ENCODE peak calls at places on chromosomes 12 and 14, in eight cellular contexts. Q, E, J, C, L, A, G and K are unnamed samples.

GRCh38 chr12:79858518-79858917 is 76.4 kb downstream of the PPP1R12A start:
- DNase-seq in Q (no peak), E (no peak), J (no peak), C (no peak), L (no peak), A (no peak), G (no peak), K (no peak)

GRCh38 chr12:95544756-95545155 is 6.5 kb downstream of the USP44 start:
- DNase-seq in Q (no peak), E (no peak), J (no peak), C (no peak), L (no peak), A (no peak), G (no peak), K (no peak)

GRCh38 chr12:58369576-58369975 is 428.2 kb downstream of the ATP23 start:
- DNase-seq in Q (no peak), E (no peak), J (no peak), C (no peak), L (no peak), A (no peak), G (no peak), K (no peak)

GRCh38 chr14:88955470-88955869 is 131.0 kb downstream of the TTC8 start:
- DNase-seq in Q (no peak), E (no peak), J (no peak), C (no peak), L (no peak), A (no peak), G (no peak), K (no peak)

GRCh38 chr14:58717211-58717610 is 79.4 kb downstream of the DACT1 start:
- DNase-seq in Q (no peak), E (no peak), J (no peak), C (no peak), L (no peak), A (no peak), G (no peak), K (no peak)

GRCh38 chr12:31849090-31849687 is 110.0 kb upstream of the RESF1 start:
- DNase-seq in Q (no peak), E (no peak), J (no peak), C (no peak), L (no peak), A (peak; percentile 54), G (no peak), K (no peak)

GRCh38 chr12:62758216-62758615 is 176.7 kb downstream of the PPM1H start:
- DNase-seq in Q (no peak), E (no peak), J (no peak), C (no peak), L (no peak), A (no peak), G (no peak), K (no peak)

GRCh38 chr12:27810756-27811155 is 30.7 kb upstream of the MANSC4 start:
- DNase-seq in Q (no peak), E (no peak), J (no peak), C (no peak), L (no peak), A (no peak), G (no peak), K (no peak)

GRCh38 chr14:91258876-91259275 is 14.4 kb upstream of the GPR68 start:
- DNase-seq in Q (no peak), E (no peak), J (no peak), C (peak; percentile 51), L (no peak), A (no peak), G (no peak), K (no peak)

GRCh38 chr12:116427200-116427932 is 131.8 kb upstream of the MAP1LC3B2 start:
- DNase-seq in Q (peak; percentile 89), E (no peak), J (no peak), C (no peak), L (no peak), A (peak; percentile 27), G (no peak), K (no peak)

GRCh38 chr14:45867046-45867894 is 614.3 kb upstream of the MIS18BP1 start:
- DNase-seq in Q (no peak), E (no peak), J (no peak), C (no peak), L (no peak), A (no peak), G (no peak), K (no peak)

GRCh38 chr12:70919597-70920035 is 922 bp downstream of the PTPRR start:
- DNase-seq in Q (no peak), E (no peak), J (no peak), C (no peak), L (no peak), A (no peak), G (no peak), K (no peak)

GRCh38 chr14:104512061-104512460 is 67.5 kb upstream of the C14orf180 start:
- DNase-seq in Q (no peak), E (no peak), J (no peak), C (no peak), L (no peak), A (no peak), G (no peak), K (no peak)

GRCh38 chr14:70909788-70910614 is 2.7 kb downstream of the PCNX1 start:
- DNase-seq in Q (no peak), E (no peak), J (peak; percentile 38), C (peak; percentile 13), L (no peak), A (no peak), G (no peak), K (no peak)

GRCh38 chr12:117143008-117143532 is 43.9 kb upstream of the TESC start:
- DNase-seq in Q (no peak), E (no peak), J (no peak), C (no peak), L (no peak), A (no peak), G (no peak), K (no peak)

GRCh38 chr14:89489796-89490506 is 72.9 kb upstream of the FOXN3 start:
- DNase-seq in Q (no peak), E (no peak), J (no peak), C (no peak), L (no peak), A (no peak), G (no peak), K (no peak)

GRCh38 chr14:28780843-28781503 is 14.4 kb downstream of the FOXG1 start:
- DNase-seq in Q (no peak), E (no peak), J (no peak), C (no peak), L (no peak), A (no peak), G (no peak), K (no peak)

GRCh38 chr12:272942-273906 is 10.6 kb upstream of the SLC6A13 start:
- DNase-seq in Q (no peak), E (no peak), J (peak; percentile 5), C (peak; percentile 44), L (no peak), A (no peak), G (no peak), K (no peak)

GRCh38 chr12:10214131-10214876 is 1.6 kb downstream of the GABARAPL1 start:
- DNase-seq in Q (no peak), E (no peak), J (no peak), C (peak; percentile 67), L (no peak), A (no peak), G (no peak), K (no peak)

GRCh38 chr14:77208266-77208978 is 26.8 kb downstream of the TMEM63C start:
- DNase-seq in Q (peak; percentile 57), E (no peak), J (no peak), C (peak; percentile 62), L (peak; percentile 64), A (no peak), G (peak; percentile 63), K (no peak)

GRCh38 chr12:101004891-101005290 is 205.1 kb downstream of the SLC5A8 start:
- DNase-seq in Q (no peak), E (no peak), J (no peak), C (no peak), L (no peak), A (no peak), G (no peak), K (no peak)

GRCh38 chr12:85509857-85510256 is 229.8 kb downstream of the ALX1 start:
- DNase-seq in Q (no peak), E (no peak), J (no peak), C (no peak), L (no peak), A (no peak), G (no peak), K (no peak)

GRCh38 chr12:71477609-71478008 is 38.0 kb downstream of the LGR5 start:
- DNase-seq in Q (no peak), E (no peak), J (no peak), C (no peak), L (no peak), A (no peak), G (no peak), K (no peak)

GRCh38 chr14:94050231-94050880 is 24.2 kb downstream of the OTUB2 start:
- DNase-seq in Q (no peak), E (no peak), J (no peak), C (no peak), L (no peak), A (no peak), G (no peak), K (peak; percentile 45)

GRCh38 chr12:81492131-81492720 is 266.9 kb downstream of the PPFIA2 start:
- DNase-seq in Q (no peak), E (no peak), J (no peak), C (no peak), L (no peak), A (no peak), G (no peak), K (no peak)

GRCh38 chr14:75440733-75441474 is 13.1 kb downstream of the JDP2 start:
- DNase-seq in Q (no peak), E (no peak), J (no peak), C (no peak), L (no peak), A (no peak), G (no peak), K (no peak)
- TF ChIP-seq POLR2AphosphoS5 in Q (no peak), E (no peak), J (no peak), C (no peak), L (no peak), A (no peak), G (no peak), K (peak; percentile 21)

GRCh38 chr12:132507656-132508055 is 17.7 kb downstream of the FBRSL1 start:
- DNase-seq in Q (no peak), E (no peak), J (no peak), C (no peak), L (no peak), A (no peak), G (no peak), K (no peak)
- TF ChIP-seq CTCF in Q (peak; percentile 36), E (no peak), J (no peak), C (no peak), L (no peak), A (peak; percentile 16), G (peak; percentile 31), K (no peak)

GRCh38 chr12:54560374-54560858 is 11.0 kb downstream of the PDE1B start:
- DNase-seq in Q (peak; percentile 61), E (no peak), J (peak; percentile 86), C (peak; percentile 67), L (peak; percentile 83), A (peak; percentile 21), G (peak; percentile 99), K (peak; percentile 89)
- H3K4me3 ChIP-seq in Q (peak overlapping the region; percentile 22), E (no peak overlapping the region), J (peak overlapping the region; percentile 28), C (no peak overlapping the region), L (peak overlapping the region; percentile 52), A (no peak overlapping the region), G (peak overlapping the region; percentile 31), K (peak overlapping the region; percentile 35)

DNA sequence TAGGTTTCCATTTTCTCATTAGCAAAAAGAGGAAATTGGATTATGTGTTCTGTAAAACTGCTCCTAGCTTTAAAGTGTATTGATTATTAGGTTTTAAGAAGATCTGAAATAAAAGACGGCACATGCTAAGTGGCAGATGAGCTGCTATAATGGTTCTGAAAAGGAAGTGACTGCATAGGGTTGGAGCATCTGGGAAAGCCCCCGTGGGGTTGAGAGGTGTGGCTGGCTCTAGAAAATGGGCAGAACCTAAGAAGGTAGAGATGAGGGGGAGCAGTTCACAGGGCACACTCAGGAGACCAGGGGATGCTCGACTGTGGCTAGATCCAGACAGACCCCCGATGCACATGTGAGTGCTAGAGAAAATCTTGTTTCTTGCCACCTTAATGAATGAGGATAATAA is 1.9 kb downstream of the IFNG-AS1 start:
- DNase-seq in Q (no peak), E (no peak), J (no peak), C (no peak), L (peak; percentile 24), A (no peak), G (no peak), K (no peak)
- TF ChIP-seq POLR2AphosphoS5 in Q (no peak), E (no peak), J (no peak), C (no peak), L (no peak), A (no peak), G (no peak), K (no peak)